ENCODE peak calls at places on chromosomes 16 and 17, in nine cellular contexts. P is suprapubic skin; A is hepatocyte; L is lower lobe of right lung; Y is CD8-positive, alpha-beta memory T cell; R is effector memory CD4-positive, alpha-beta T cell; X is heart right ventricle; T is left lung; J is Peyer's patch. C is an unnamed sample. For H3K36me3, the result is how much of the 10 kb centered on the place peaks cover.

GRCh38 chr16:61797960-61798359 is 238.3 kb downstream of the CDH8 start:
- DNase-seq in P (no peak), A (no peak), L (no peak), Y (no peak), R (no peak), X (no peak), T (no peak), J (no peak), C (no peak)

GRCh38 chr16:84897911-84898377 is 78.2 kb downstream of the CRISPLD2 start:
- DNase-seq in P (no peak), A (no peak), L (no peak), Y (no peak), R (no peak), X (no peak), T (no peak), J (no peak), C (no peak)

GRCh38 chr16:21116148-21116693 is 34.4 kb downstream of the DNAH3 start:
- DNase-seq in P (no peak), A (no peak), L (no peak), Y (no peak), R (no peak), X (no peak), T (no peak), J (no peak), C (no peak)

GRCh38 chr17:15404116-15404730 is 62.8 kb upstream of the TEKT3 start:
- DNase-seq in P (no peak), A (no peak), L (no peak), Y (no peak), R (no peak), X (no peak), T (no peak), J (no peak), C (no peak)

GRCh38 chr17:66466933-66467367 is 164.5 kb downstream of the PRKCA start:
- DNase-seq in P (no peak), A (peak), L (no peak), Y (no peak), R (no peak), X (no peak), T (no peak), J (no peak), C (peak)

GRCh38 chr16:85729907-85730465 is 20.9 kb downstream of the C16orf74 start:
- DNase-seq in P (no peak), A (no peak), L (no peak), Y (no peak), R (no peak), X (no peak), T (no peak), J (no peak), C (no peak)

GRCh38 chr17:50905460-50905803 is 39.3 kb upstream of the TOB1 start:
- DNase-seq in P (no peak), A (peak), L (no peak), Y (no peak), R (no peak), X (no peak), T (no peak), J (no peak), C (no peak)

GRCh38 chr17:17511971-17512858 is 16.0 kb upstream of the RASD1 start:
- DNase-seq in P (no peak), A (peak), L (peak), Y (no peak), R (no peak), X (no peak), T (no peak), J (no peak), C (peak)

GRCh38 chr17:82882715-82883446 is 43.1 kb upstream of the ZNF750 start:
- DNase-seq in P (no peak), A (peak), L (peak), Y (peak), R (peak), X (no peak), T (peak), J (peak), C (no peak)

GRCh38 chr17:42519546-42520444 is 16.2 kb upstream of the NAGLU start:
- DNase-seq in P (peak), A (peak), L (peak), Y (no peak), R (no peak), X (peak), T (peak), J (peak), C (peak)

GRCh38 chr17:7884581-7885356 is 3.8 kb upstream of the CHD3 start:
- DNase-seq in P (no peak), A (peak), L (no peak), Y (peak), R (peak), X (peak), T (no peak), J (peak), C (no peak)

GRCh38 chr17:38897176-38897575 is 27.3 kb downstream of the LASP1 start:
- DNase-seq in P (no peak), A (no peak), L (no peak), Y (no peak), R (no peak), X (peak), T (no peak), J (peak), C (no peak)

GRCh38 chr16:69611103-69611640 is 45.4 kb downstream of the NFAT5 start:
- DNase-seq in P (no peak), A (no peak), L (no peak), Y (no peak), R (no peak), X (no peak), T (no peak), J (no peak), C (no peak)

DNA sequence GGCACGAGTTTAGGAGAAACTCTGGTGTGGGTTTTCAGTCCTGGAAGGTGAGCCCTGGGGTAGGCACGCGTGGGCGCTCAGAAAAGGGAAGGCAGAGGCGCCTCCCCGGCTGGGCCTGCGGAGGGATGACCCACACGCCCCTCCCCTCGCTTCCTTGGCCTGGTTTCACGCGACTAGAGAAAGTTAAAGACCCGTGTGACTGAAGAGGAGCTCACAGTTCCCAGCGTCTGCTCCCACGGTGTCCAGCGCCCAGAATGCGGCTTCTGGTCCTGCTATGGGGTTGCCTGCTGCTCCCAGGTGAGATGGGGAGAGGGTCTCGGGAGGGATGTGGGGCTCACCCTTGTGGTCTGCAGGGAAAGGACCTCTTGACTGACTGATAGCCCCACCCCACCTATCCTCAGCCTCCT is at the start of gene CD300LG:
- DNase-seq in P (peak), A (no peak), L (peak), Y (no peak), R (no peak), X (peak), T (peak), J (no peak), C (no peak)
- H3K27ac ChIP-seq in P (no peak), A (no peak), L (peak), Y (no peak), R (no peak), X (peak), T (no peak), J (no peak), C (no peak)

DNA sequence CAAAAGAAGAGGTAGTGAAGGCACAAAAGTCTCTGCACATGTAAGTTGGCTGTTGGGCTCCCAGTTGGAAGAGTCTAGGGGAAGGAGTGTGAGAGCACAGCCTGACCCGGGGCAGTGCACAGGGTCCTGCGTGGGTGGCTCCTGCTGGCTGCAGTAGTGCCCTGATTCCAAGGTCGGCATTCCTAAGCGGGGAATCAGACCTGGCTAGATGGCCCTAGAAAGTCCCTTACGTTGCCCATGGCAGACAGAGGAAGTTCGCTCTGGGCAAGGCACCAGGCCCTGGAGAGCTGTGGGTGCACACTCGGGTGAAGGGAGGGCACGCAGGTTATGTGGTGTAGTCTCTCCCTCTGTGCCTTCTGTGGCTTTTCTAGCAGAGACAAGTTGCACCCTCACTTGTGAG is 22.8 kb upstream of the SLC5A11 start:
- DNase-seq in P (no peak), A (no peak), L (no peak), Y (no peak), R (no peak), X (no peak), T (no peak), J (no peak), C (no peak)
- H3K36me3 ChIP-seq in P (half or more), A (under half), L (half or more), Y (half or more), R (half or more), X (half or more), T (under half), J (under half), C (half or more)

DNA sequence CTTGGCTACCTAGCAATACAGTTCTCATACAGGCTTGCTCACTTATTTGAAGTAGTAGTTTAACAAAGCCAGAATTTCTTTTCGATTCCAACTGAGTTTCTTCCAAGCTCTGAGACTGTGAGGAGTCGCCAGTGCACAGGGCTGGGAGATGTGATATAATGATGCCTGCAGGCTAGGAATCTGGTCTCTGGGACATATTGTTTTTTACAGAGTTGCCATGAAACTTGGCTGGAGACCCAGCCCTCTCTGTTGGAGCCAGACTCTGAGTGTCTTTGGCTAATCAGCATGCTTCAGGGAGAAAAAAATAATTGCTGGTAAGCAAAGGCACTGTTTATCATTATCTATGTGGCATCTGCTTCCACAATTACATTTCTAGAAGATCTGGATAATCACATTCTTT is 698.8 kb upstream of the GOT2 start:
- DNase-seq in P (no peak), A (no peak), L (no peak), Y (no peak), R (no peak), X (no peak), T (no peak), J (no peak), C (no peak)
- H3K27ac ChIP-seq in P (no peak), A (no peak), L (no peak), Y (no peak), R (no peak), X (no peak), T (no peak), J (no peak), C (no peak)

DNA sequence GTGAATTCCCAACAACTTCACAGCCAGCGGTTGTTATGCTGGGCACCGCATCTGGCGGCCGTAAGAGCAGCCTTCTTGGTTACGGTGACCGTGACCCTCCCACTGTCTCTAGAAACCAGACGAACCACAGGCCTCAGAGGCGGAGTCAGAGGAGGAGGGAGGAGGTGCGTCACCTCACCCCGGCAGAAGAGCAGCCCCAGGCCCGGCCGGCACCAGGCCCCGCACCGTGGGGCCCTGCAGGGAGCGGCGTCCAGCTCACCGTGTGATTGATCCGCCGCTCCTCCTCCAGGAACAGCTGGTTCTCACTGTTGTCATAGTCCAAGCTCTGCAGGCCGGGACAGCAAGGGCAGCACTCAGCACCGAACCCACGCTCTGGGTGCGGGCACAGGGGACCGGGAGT is 13.7 kb downstream of the CLCN7 start:
- DNase-seq in P (no peak), A (peak), L (no peak), Y (no peak), R (no peak), X (no peak), T (no peak), J (no peak), C (no peak)
- H3K36me3 ChIP-seq in P (half or more), A (under half), L (half or more), Y (under half), R (under half), X (half or more), T (under half), J (under half), C (under half)

DNA sequence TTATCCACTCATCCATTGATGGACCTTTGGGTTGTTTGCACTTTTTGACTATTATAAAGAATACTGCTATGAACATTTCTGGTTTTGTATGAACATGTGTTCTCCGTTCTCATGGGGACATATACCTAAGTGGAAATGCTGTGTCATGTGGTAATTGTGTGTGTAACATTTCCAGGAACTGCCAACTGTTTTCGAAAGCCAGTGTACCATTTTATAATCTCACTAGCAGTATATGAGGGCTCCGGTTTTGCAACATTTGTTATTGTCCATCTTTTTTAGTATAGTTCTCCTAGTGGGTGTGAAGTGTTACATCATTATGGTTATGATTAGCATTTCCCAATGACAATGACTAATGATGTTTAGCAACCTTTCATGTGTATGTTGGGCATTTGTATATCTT is 5.1 kb upstream of the TRIM25 start:
- DNase-seq in P (no peak), A (no peak), L (no peak), Y (no peak), R (no peak), X (no peak), T (no peak), J (no peak), C (no peak)
- H3K27ac ChIP-seq in P (peak), A (no peak), L (no peak), Y (no peak), R (no peak), X (peak), T (peak), J (no peak), C (no peak)

GRCh38 chr16:81096715-81097208 is 567 bp upstream of the GCSH start:
- DNase-seq in P (no peak), A (no peak), L (no peak), Y (no peak), R (no peak), X (no peak), T (no peak), J (peak), C (no peak)

GRCh38 chr16:81095953-81096714 is at the start of gene GCSH:
- DNase-seq in P (peak), A (peak), L (peak), Y (peak), R (peak), X (peak), T (peak), J (peak), C (peak)

GRCh38 chr16:81097230-81097629 is 1.0 kb upstream of the GCSH start:
- DNase-seq in P (no peak), A (no peak), L (no peak), Y (no peak), R (no peak), X (no peak), T (no peak), J (no peak), C (no peak)

GRCh38 chr16:81101702-81102101 is 5.5 kb upstream of the GCSH start:
- DNase-seq in P (no peak), A (no peak), L (no peak), Y (no peak), R (no peak), X (no peak), T (no peak), J (no peak), C (no peak)

DNA sequence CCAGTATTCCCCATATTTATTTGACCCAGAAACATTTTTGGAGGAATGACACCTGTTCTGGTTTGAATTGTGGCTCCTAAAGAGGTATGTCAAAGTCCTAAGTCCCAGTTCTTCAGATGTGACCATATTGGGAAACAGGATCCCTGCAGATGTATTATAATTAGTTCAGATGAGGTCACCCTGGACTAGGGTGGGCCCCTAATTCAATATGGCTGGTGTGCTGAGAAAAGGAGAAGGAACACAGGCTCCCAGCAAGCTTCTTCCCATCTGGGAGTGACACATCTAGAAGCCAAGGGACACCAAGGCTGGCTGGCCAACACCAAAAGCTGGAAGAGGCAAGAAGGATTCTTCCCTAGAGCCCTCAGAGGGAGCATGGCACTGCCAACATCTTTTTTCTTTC is 3.8 kb upstream of the GCSH start:
- DNase-seq in P (no peak), A (no peak), L (no peak), Y (no peak), R (no peak), X (no peak), T (no peak), J (peak), C (no peak)
- H3K36me3 ChIP-seq in P (under half), A (under half), L (under half), Y (under half), R (under half), X (under half), T (under half), J (under half), C (under half)

C was measured in RWPE2.